ENCODE peak calls at places on chromosome 14, in four cellular contexts. O is fibroblast of lung, H is heart left ventricle, G is OCI-LY7. Q is an unnamed sample. For H3K4me1, the result is how much of the 10 kb centered on the place peaks cover.

GRCh38 chr14:49050836-49051235 is 535.3 kb downstream of the RPS29 start:
- DNase-seq in H (no peak), G (no peak), O (no peak), Q (peak)

GRCh38 chr14:50883827-50884197 is 12.0 kb downstream of the ABHD12B start:
- DNase-seq in G (no peak), H (no peak), O (no peak), Q (no peak)

GRCh38 chr14:105149146-105149781 is 19.3 kb downstream of the JAG2 start:
- DNase-seq in H (peak), G (no peak), O (no peak), Q (peak)

GRCh38 chr14:30445394-30445793 is 113.6 kb upstream of the G2E3 start:
- DNase-seq in G (no peak), H (no peak), O (no peak), Q (no peak)

GRCh38 chr14:28751467-28752058 is 15.0 kb upstream of the FOXG1 start:
- DNase-seq in H (no peak), O (peak), G (peak), Q (no peak)

GRCh38 chr14:29763342-29763858 is 164.2 kb downstream of the PRKD1 start:
- DNase-seq in G (no peak), O (no peak), H (no peak), Q (no peak)

GRCh38 chr14:70821916-70822705 is 12.8 kb upstream of the MAP3K9 start:
- DNase-seq in G (no peak), H (peak), O (peak), Q (peak)

GRCh38 chr14:69685217-69685616 is 73.8 kb downstream of the SUSD6 start:
- DNase-seq in G (no peak), H (no peak), O (no peak), Q (no peak)

GRCh38 chr14:34794217-34794616 is 79.8 kb upstream of the CFL2 start:
- DNase-seq in H (no peak), O (no peak), G (no peak), Q (no peak)

GRCh38 chr14:48193893-48194292 is 518.5 kb upstream of the MDGA2 start:
- DNase-seq in G (no peak), O (no peak), H (no peak), Q (no peak)

GRCh38 chr14:91613459-91614145 is 103.5 kb upstream of the PPP4R3A start:
- DNase-seq in H (no peak), O (no peak), G (no peak), Q (no peak)

GRCh38 chr14:51458563-51458955 is 193.2 kb upstream of the FRMD6 start:
- DNase-seq in H (no peak), G (no peak), O (peak), Q (no peak)

GRCh38 chr14:21070610-21071224 is 613 bp downstream of the ARHGEF40 start:
- DNase-seq in G (no peak), H (peak), O (peak), Q (peak)

GRCh38 chr14:48936881-48937280 is 649.3 kb downstream of the RPS29 start:
- DNase-seq in O (no peak), G (no peak), H (no peak), Q (no peak)

GRCh38 chr14:85602366-85602765 is 72.4 kb downstream of the FLRT2 start:
- DNase-seq in G (no peak), O (no peak), H (no peak), Q (no peak)

GRCh38 chr14:76962303-76962660 is 66.2 kb downstream of the IRF2BPL start:
- DNase-seq in G (no peak), O (no peak), H (no peak), Q (no peak)

GRCh38 chr14:102015045-102015685 is 50.8 kb downstream of the DYNC1H1 start:
- DNase-seq in O (peak), H (no peak), G (no peak), Q (no peak)

GRCh38 chr14:65428691-65429090 is 16.2 kb downstream of the FUT8 start:
- DNase-seq in G (no peak), O (no peak), H (no peak), Q (no peak)

GRCh38 chr14:50038398-50039119 is 77.8 kb downstream of the VCPKMT start:
- DNase-seq in H (no peak), O (peak), G (no peak), Q (peak)

GRCh38 chr14:101503431-101504095 is 57.7 kb upstream of the DIO3 start:
- DNase-seq in H (peak), O (no peak), G (no peak), Q (peak)

GRCh38 chr14:64773577-64773976 is 69.4 kb downstream of the PLEKHG3 start:
- DNase-seq in O (no peak), G (no peak), H (no peak), Q (no peak)

GRCh38 chr14:36718216-36718615 is 56.6 kb downstream of the PAX9 start:
- DNase-seq in G (no peak), O (no peak), H (no peak), Q (no peak)

GRCh38 chr14:79783061-79783460 is 428.2 kb downstream of the DIO2 start:
- DNase-seq in O (no peak), H (no peak), G (no peak), Q (no peak)

GRCh38 chr14:101132588-101132987 is 229.1 kb upstream of the RTL1 start:
- DNase-seq in G (no peak), H (no peak), O (no peak), Q (no peak)

GRCh38 chr14:58815046-58815701 is 177.4 kb downstream of the DACT1 start:
- DNase-seq in H (no peak), G (no peak), O (no peak), Q (no peak)

GRCh38 chr14:91858536-91859275 is 8.6 kb downstream of the TC2N start:
- DNase-seq in H (no peak), G (no peak), O (peak), Q (peak)

GRCh38 chr14:83007641-83008237 is 1474.1 kb upstream of the SEL1L start:
- DNase-seq in H (no peak), O (no peak), G (no peak), Q (peak)

GRCh38 chr14:72745546-72745945 is 148.4 kb downstream of the DPF3 start:
- DNase-seq in O (peak), H (no peak), G (no peak), Q (peak)

GRCh38 chr14:67440513-67440912 is 28.5 kb upstream of the PLEK2 start:
- DNase-seq in H (no peak), O (no peak), G (no peak), Q (no peak)

GRCh38 chr14:103539056-103539825 is 10.2 kb downstream of the TRMT61A start:
- DNase-seq in H (peak), O (no peak), G (peak), Q (peak)
- H3K4me1 ChIP-seq in H (half or more), O (under half), G (under half), Q (under half)

DNA sequence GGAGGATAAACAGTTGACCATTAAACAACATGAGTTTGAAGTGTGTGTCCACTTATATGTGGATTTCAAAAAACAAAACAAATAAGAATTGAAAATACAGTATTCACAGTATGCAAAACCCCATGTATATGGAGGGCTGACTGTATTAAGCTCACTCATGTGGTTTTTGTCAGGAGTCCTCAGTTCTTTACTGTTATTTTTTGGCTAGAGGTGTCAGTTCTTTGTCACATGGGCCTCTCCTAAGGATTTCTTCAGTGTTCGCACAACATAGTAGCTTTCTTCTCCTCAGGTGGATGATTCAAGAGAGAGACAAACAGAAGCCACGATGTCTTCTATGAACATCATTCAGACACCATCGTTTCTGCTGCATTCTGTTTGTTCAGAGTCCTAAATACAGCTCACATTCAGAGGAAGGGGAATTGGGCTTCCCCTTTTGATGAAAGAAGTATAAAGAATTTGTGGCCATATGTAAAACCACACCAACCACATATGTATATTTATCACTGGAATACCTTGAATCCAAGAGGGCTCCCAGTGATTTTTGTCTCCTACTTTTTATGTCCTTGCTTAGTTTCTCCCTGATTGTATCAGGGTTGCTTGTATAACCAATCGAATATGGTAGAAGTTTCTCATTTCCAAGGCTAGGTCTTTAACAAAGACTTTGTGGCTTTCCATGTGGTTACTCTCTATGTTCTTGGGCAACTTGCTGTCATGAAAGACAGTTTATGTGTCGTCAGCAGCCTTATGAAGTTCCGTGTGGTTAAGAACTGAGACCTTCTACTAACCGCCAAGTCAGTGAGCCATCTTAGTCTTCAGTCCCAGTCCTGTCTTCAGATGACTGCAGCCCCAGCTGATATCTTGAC is 18.9 kb downstream of the MNAT1 start:
- DNase-seq in H (no peak), G (no peak), O (peak), Q (no peak)
- H3K4me1 ChIP-seq in H (under half), G (under half), O (under half), Q (under half)

DNA sequence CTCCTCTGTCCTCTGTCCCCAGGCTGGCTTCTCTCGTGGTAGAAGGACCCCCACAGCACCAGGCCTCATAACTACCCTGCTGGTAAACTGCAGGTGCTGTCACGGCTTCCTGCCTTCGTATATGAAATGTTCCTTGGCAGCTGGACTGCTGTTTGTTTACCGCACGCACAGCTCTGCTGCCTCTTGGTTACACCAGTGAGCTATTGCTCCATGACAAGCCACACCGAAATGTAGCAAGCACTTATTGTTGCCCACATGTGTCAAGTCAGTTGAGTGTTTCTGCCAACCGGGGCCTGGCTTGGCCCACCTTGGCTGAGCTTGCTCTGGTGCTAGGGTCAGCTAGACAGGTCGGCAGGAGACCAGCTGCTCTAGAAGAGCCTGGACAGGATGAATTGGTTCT is 21.7 kb upstream of the TCL1B start:
- DNase-seq in G (peak), O (no peak), H (no peak), Q (no peak)
- H3K4me1 ChIP-seq in G (half or more), O (under half), H (under half), Q (under half)

DNA sequence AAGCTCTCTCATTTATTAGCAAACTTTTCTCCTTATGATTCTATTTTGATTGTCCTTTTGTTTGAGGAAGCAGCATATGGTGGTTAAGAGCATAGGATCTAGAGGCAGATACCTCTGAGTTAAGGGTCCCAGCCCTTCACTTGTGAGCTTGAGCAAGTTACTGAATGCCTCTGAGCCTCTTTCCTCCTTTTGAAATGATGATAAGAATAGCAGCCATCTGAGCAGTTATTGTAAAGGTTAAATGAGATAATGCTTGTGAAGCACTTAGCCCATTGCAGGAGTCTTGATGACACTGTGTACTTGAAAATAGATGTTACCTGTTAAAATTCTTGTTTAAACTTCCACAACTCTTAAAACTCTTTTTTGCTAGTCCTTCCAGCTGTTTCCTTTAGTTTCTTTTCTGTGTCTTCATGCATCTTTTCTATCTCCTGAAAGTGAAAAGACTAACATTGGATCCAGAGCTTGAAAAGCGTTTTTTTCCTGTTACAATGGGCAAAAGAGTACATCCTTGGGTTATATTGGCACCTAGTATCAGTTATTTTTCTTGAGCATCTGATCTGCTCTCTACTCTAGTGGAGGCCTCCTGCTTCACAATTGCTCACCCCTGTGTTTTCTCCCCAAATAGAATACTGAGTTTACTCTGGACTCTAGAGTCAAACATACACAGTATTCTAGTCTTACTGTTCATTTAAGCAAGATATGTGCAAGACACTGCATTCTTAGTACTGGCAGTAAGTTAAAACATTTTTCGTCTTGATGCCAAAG is 3.1 kb downstream of the HIF1A start:
- DNase-seq in H (no peak), G (peak), O (no peak), Q (no peak)
- H3K4me1 ChIP-seq in H (under half), G (half or more), O (under half), Q (under half)

GRCh38 chr14:99264691-99265090 is 7.3 kb downstream of the BCL11B start:
- DNase-seq in G (no peak), H (no peak), O (no peak), Q (peak)
- H3K4me1 ChIP-seq in G (under half), H (under half), O (under half), Q (under half)

GRCh38 chr14:24632761-24633160 is 1.2 kb downstream of the GZMB start:
- DNase-seq in H (no peak), O (no peak), G (no peak), Q (no peak)

GRCh38 chr14:24632336-24632735 is 1.7 kb downstream of the GZMB start:
- DNase-seq in G (no peak), O (no peak), H (no peak), Q (no peak)

GRCh38 chr14:24633353-24633752 is 637 bp downstream of the GZMB start:
- DNase-seq in O (no peak), H (no peak), G (no peak), Q (peak)

GRCh38 chr14:24630872-24631477 is 3.0 kb downstream of the GZMB start:
- DNase-seq in O (peak), G (no peak), H (peak), Q (peak)

GRCh38 chr14:24631749-24632335 is 2.1 kb downstream of the GZMB start:
- DNase-seq in O (no peak), H (no peak), G (no peak), Q (no peak)
- H3K4me1 ChIP-seq in O (under half), H (under half), G (under half), Q (under half)

GRCh38 chr14:73757381-73757780 is 43.2 kb upstream of the PNMA1 start:
- DNase-seq in G (no peak), O (no peak), H (no peak), Q (no peak)
- H3K4me1 ChIP-seq in G (half or more), O (half or more), H (half or more), Q (half or more)

Q was measured in osteoblast.